ENCODE peak calls at places on chromosomes 6 and 20, in five cellular contexts. G, P, Y, H and M are unnamed samples.

GRCh38 chr20:10185741-10186558 is 32.7 kb upstream of the SNAP25 start:
- DNase-seq in G (no peak), P (no peak), Y (no peak), H (peak), M (no peak)

GRCh38 chr6:138300469-138300868 is 77.2 kb upstream of the SMIM28 start:
- DNase-seq in G (no peak), P (no peak), Y (no peak), H (no peak), M (no peak)

GRCh38 chr6:13046084-13046483 is 282.3 kb downstream of the TBC1D7 start:
- DNase-seq in G (no peak), P (no peak), Y (no peak), H (no peak), M (no peak)

GRCh38 chr6:116580198-116580597 is 8.9 kb downstream of the RWDD1 start:
- DNase-seq in G (no peak), P (no peak), Y (no peak), H (no peak), M (no peak)

GRCh38 chr6:137240168-137240567 is 21.0 kb upstream of the IFNGR1 start:
- DNase-seq in G (no peak), P (no peak), Y (no peak), H (no peak), M (no peak)

GRCh38 chr6:36947570-36948351 is 6.8 kb upstream of the PI16 start:
- DNase-seq in G (no peak), P (no peak), Y (no peak), H (no peak), M (no peak)

GRCh38 chr6:43924222-43924702 is 154.3 kb downstream of the VEGFA start:
- DNase-seq in G (no peak), P (peak), Y (no peak), H (no peak), M (no peak)

GRCh38 chr6:132934496-132934895 is 120.1 kb downstream of the RPS12 start:
- DNase-seq in G (no peak), P (no peak), Y (no peak), H (no peak), M (no peak)